ENCODE peak calls at places on chromosomes 4 and X, in nine cellular contexts. N is uterus; L is activated CD8-positive, alpha-beta T cell treated with anti-CD3 and anti-CD28 coated beads for 36 hours; X is CD8-positive, alpha-beta T cell; G is endothelial cell; D is BE2C; K is SK-N-SH; T is glutamatergic neuron; W is fibroblast of mammary gland. R is an unnamed sample.
A peak's percentile ranks its signal among the peaks of the same experiment; 100 is the strongest.

GRCh38 chrX:134803551-134804183 is 145.4 kb upstream of the PLAC1 start:
- DNase-seq in N (no peak), L (no peak), X (peak; percentile 27), G (no peak), D (no peak), K (no peak), T (no peak), W (no peak), R (no peak)

GRCh38 chrX:69095260-69095659 is 70.0 kb downstream of the PJA1 start:
- DNase-seq in N (no peak), L (no peak), X (no peak), G (no peak), D (no peak), K (no peak), T (no peak), W (no peak), R (no peak)

GRCh38 chr4:126318376-126318775 is 1003.6 kb downstream of the FAT4 start:
- DNase-seq in N (no peak), L (no peak), X (no peak), G (no peak), D (no peak), K (no peak), T (peak; percentile 31), W (no peak), R (no peak)

GRCh38 chrX:40148439-40149285 is 50.9 kb upstream of the BCOR start:
- DNase-seq in N (no peak), L (no peak), X (no peak), G (peak; percentile 43), D (no peak), K (peak; percentile 59), T (peak; percentile 21), W (no peak), R (no peak)

GRCh38 chr4:15873117-15873516 is 65.4 kb downstream of the FGFBP1 start:
- DNase-seq in N (no peak), L (no peak), X (no peak), G (no peak), D (no peak), K (no peak), T (no peak), W (no peak), R (no peak)

GRCh38 chrX:24870143-24870542 is 145.6 kb downstream of the ARX start:
- DNase-seq in N (no peak), L (no peak), X (no peak), G (no peak), D (no peak), K (no peak), T (no peak), W (peak; percentile 3), R (no peak)

GRCh38 chr4:180688480-180688879 is 1554.7 kb upstream of the TENM3 start:
- DNase-seq in N (no peak), L (no peak), X (no peak), G (no peak), D (no peak), K (no peak), T (no peak), W (no peak), R (no peak)

GRCh38 chr4:172147702-172148101 is 334.5 kb downstream of the GALNTL6 start:
- DNase-seq in N (no peak), L (no peak), X (no peak), G (no peak), D (no peak), K (no peak), T (no peak), W (peak; percentile 12), R (no peak)

GRCh38 chr4:130632731-130633604 is 1537.0 kb downstream of the C4orf33 start:
- DNase-seq in N (no peak), L (no peak), X (no peak), G (no peak), D (no peak), K (no peak), T (no peak), W (peak; percentile 5), R (no peak)

GRCh38 chr4:7427326-7428260 is 7.1 kb downstream of the PSAPL1 start:
- DNase-seq in N (no peak), L (no peak), X (no peak), G (no peak), D (peak; percentile 2), K (peak; percentile 17), T (no peak), W (no peak), R (no peak)

GRCh38 chrX:126723881-126724280 is 95.6 kb upstream of the PRR32 start:
- DNase-seq in N (no peak), L (no peak), X (no peak), G (no peak), D (no peak), K (no peak), T (no peak), W (no peak), R (no peak)

GRCh38 chrX:139200793-139201192 is 329.7 kb upstream of the F9 start:
- DNase-seq in N (no peak), L (no peak), X (no peak), G (no peak), D (no peak), K (no peak), T (no peak), W (peak; percentile 2), R (no peak)

GRCh38 chr4:140277576-140277975 is 95.9 kb upstream of the SCOC start:
- DNase-seq in N (no peak), L (no peak), X (no peak), G (no peak), D (no peak), K (no peak), T (no peak), W (no peak), R (no peak)
- TF ChIP-seq CTCF in N (no peak), L (no peak), X (no peak), G (no peak), D (no peak), K (no peak), T (no peak), W (no peak), R (no peak)

GRCh38 chr4:528835-529234 is 29.8 kb downstream of the PIGG start:
- DNase-seq in N (no peak), L (no peak), X (no peak), G (no peak), D (no peak), K (no peak), T (peak; percentile 77), W (no peak), R (no peak)

GRCh38 chr4:529563-529962 is 30.6 kb downstream of the PIGG start:
- DNase-seq in N (no peak), L (no peak), X (no peak), G (no peak), D (no peak), K (no peak), T (no peak), W (no peak), R (no peak)

GRCh38 chr4:530017-530781 is 31.2 kb downstream of the PIGG start:
- DNase-seq in N (no peak), L (no peak), X (no peak), G (no peak), D (no peak), K (no peak), T (no peak), W (no peak), R (no peak)

GRCh38 chr4:526971-527460 is 28.0 kb downstream of the PIGG start:
- DNase-seq in N (no peak), L (no peak), X (no peak), G (no peak), D (no peak), K (no peak), T (no peak), W (no peak), R (no peak)

GRCh38 chr4:528296-528695 is 29.3 kb downstream of the PIGG start:
- DNase-seq in N (no peak), L (no peak), X (no peak), G (no peak), D (no peak), K (no peak), T (no peak), W (no peak), R (no peak)
- TF ChIP-seq CTCF in N (no peak), L (no peak), X (no peak), G (no peak), D (no peak), K (no peak), T (no peak), W (no peak), R (no peak)

GRCh38 chr4:108345862-108346530 is 177.3 kb upstream of the LEF1 start:
- DNase-seq in N (no peak), L (no peak), X (no peak), G (no peak), D (no peak), K (no peak), T (no peak), W (peak; percentile 51), R (no peak)
- TF ChIP-seq CTCF in N (no peak), L (no peak), X (no peak), G (no peak), D (no peak), K (no peak), T (no peak), W (no peak), R (no peak)

GRCh38 chr4:101347267-101347556 is at the start of gene PPP3CA:
- DNase-seq in N (no peak), L (no peak), X (no peak), G (no peak), D (no peak), K (peak; percentile 60), T (no peak), W (no peak), R (no peak)

GRCh38 chr4:101346562-101347266 is 612 bp downstream of the PPP3CA start:
- DNase-seq in N (peak; percentile 62), L (peak; percentile 62), X (peak; percentile 72), G (peak; percentile 57), D (peak; percentile 74), K (no peak), T (peak; percentile 68), W (peak; percentile 47), R (peak; percentile 41)

GRCh38 chr4:101348367-101348827 is 1.1 kb upstream of the PPP3CA start:
- DNase-seq in N (no peak), L (peak; percentile 7), X (no peak), G (no peak), D (no peak), K (no peak), T (no peak), W (no peak), R (no peak)

GRCh38 chr4:101346312-101346561 is 1.1 kb downstream of the PPP3CA start:
- DNase-seq in N (no peak), L (no peak), X (peak; percentile 74), G (no peak), D (no peak), K (peak; percentile 68), T (no peak), W (no peak), R (peak; percentile 58)

DNA sequence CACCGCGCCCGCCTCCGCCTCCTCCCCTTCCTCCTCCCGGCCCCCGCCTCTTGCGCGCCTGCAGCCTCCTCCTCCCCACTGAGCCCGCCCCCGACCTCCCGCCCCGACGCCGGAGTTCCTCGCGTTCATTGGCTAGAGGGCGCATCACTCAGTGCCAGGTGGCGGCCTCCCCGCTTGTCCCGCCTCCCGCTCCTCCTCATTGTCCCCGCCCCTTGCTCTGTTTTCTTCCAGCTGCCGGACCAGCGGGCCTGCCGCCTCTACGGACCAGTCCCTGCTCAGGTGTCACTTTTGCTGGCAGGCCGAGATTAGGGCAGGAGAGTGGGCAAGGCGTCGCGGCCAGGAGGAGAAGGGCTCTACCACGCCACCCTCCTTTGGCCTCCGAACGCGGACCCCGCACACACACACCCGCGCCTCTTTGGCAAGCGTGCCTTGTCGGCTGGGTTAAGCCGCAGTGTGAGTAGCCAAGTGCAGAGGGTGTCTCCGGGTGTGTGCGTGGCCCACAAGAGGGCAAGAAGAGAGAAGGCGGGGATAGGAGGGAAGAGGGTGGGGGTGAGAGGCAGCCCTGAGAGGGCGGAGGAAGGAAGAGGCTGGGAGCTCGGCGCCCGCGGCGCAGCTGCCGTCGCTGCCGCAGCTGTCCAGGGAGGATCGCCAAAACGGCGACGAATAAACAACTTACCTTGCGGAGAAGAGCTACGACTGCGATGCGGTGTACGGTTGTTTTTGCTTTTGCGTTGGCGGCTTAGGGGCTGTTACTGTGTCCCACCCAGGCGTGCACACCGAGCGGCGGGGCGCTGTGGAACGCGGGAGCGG is 436 bp upstream of the PPP3CA start:
- DNase-seq in N (peak; percentile 99), L (peak; percentile 98), X (peak; percentile 98), G (peak; percentile 100), D (peak; percentile 99), K (peak; percentile 98), T (peak; percentile 100), W (peak; percentile 94), R (peak; percentile 100)
- TF ChIP-seq CTCF in N (peak; percentile 4), L (no peak), X (no peak), G (no peak), D (peak; percentile 4), K (no peak), T (no peak), W (no peak), R (no peak)

R was measured in CD4-positive, alpha-beta T cell.